ENCODE peak calls at places on chromosome 1, in six cellular contexts. J is AG09319, Q is ecto neural progenitor cell, F is cardiac muscle cell, W is astrocyte of the hippocampus, Z is posterior cingulate gyrus. R is an unnamed sample.
A peak's percentile ranks its signal among the peaks of the same experiment; 100 is the strongest.

GRCh38 chr1:203116048-203116810 is 11.3 kb upstream of the ADORA1 start:
- DNase-seq in J (no peak), Q (no peak), F (no peak), W (no peak), Z (no peak), R (peak; percentile 99)

GRCh38 chr1:51664412-51665240 is 47.7 kb downstream of the OSBPL9 start:
- DNase-seq in J (no peak), Q (no peak), F (peak; percentile 51), W (peak; percentile 71), Z (no peak), R (peak; percentile 28)

GRCh38 chr1:50697440-50698421 is 262.3 kb downstream of the FAF1 start:
- DNase-seq in J (no peak), Q (no peak), F (no peak), W (peak; percentile 36), Z (no peak), R (peak; percentile 5)

GRCh38 chr1:246142320-246142893 is 364.7 kb downstream of the SMYD3 start:
- DNase-seq in J (peak; percentile 80), Q (no peak), F (no peak), W (peak; percentile 79), Z (no peak), R (peak; percentile 63)

GRCh38 chr1:221998186-221998612 is 256.3 kb upstream of the DUSP10 start:
- DNase-seq in J (no peak), Q (no peak), F (no peak), W (peak; percentile 44), Z (no peak), R (peak; percentile 55)

GRCh38 chr1:34924759-34925555 is 4.5 kb downstream of the DLGAP3 start:
- DNase-seq in J (peak; percentile 3), Q (peak; percentile 89), F (peak; percentile 91), W (peak; percentile 86), Z (no peak), R (peak; percentile 80)

GRCh38 chr1:117060441-117061317 is 553 bp downstream of the TTF2 start:
- DNase-seq in J (no peak), Q (no peak), F (no peak), W (peak; percentile 64), Z (no peak), R (peak; percentile 42)

GRCh38 chr1:221440658-221441057 is 301.2 kb downstream of the DUSP10 start:
- DNase-seq in J (no peak), Q (no peak), F (peak; percentile 55), W (peak; percentile 70), Z (no peak), R (peak; percentile 67)

GRCh38 chr1:176617881-176618280 is 154.9 kb downstream of the PAPPA2 start:
- DNase-seq in J (no peak), Q (no peak), F (no peak), W (peak; percentile 40), Z (no peak), R (no peak)

GRCh38 chr1:233673947-233674431 is 60.1 kb downstream of the KCNK1 start:
- DNase-seq in J (no peak), Q (no peak), F (no peak), W (no peak), Z (no peak), R (no peak)

GRCh38 chr1:231040019-231040799 is at the start of gene FAM89A:
- DNase-seq in J (no peak), Q (peak; percentile 83), F (peak; percentile 71), W (peak; percentile 35), Z (peak; percentile 25), R (peak; percentile 14)

GRCh38 chr1:93629101-93630059 is 52.3 kb downstream of the BCAR3 start:
- DNase-seq in J (no peak), Q (no peak), F (peak; percentile 79), W (peak; percentile 80), Z (no peak), R (peak; percentile 82)

GRCh38 chr1:234611799-234612351 is 1.9 kb upstream of the IRF2BP2 start:
- DNase-seq in J (no peak), Q (peak; percentile 59), F (no peak), W (peak; percentile 70), Z (peak; percentile 30), R (peak; percentile 72)

GRCh38 chr1:40404670-40405462 is 31.3 kb downstream of the SMAP2 start:
- DNase-seq in J (peak; percentile 29), Q (no peak), F (peak; percentile 56), W (peak; percentile 74), Z (no peak), R (peak; percentile 59)

GRCh38 chr1:188723332-188724020 is 1754.2 kb downstream of the BRINP3 start:
- DNase-seq in J (no peak), Q (no peak), F (no peak), W (peak; percentile 5), Z (no peak), R (no peak)

GRCh38 chr1:168822911-168823310 is 93.9 kb upstream of the DPT start:
- DNase-seq in J (no peak), Q (no peak), F (no peak), W (no peak), Z (no peak), R (no peak)